ENCODE peak calls at places on chromosome 12, in six cellular contexts. W, U, L, C, Q and F are unnamed samples.

GRCh38 chr12:97568336-97569180 is 106.0 kb downstream of the RMST start:
- DNase-seq in W (no peak), U (no peak), L (no peak), C (no peak), Q (no peak), F (no peak)

GRCh38 chr12:132557969-132558856 is 52.2 kb downstream of the LRCOL1 start:
- DNase-seq in W (no peak), U (no peak), L (no peak), C (no peak), Q (no peak), F (no peak)

GRCh38 chr12:28527631-28528249 is 337.5 kb downstream of the CCDC91 start:
- DNase-seq in W (no peak), U (no peak), L (no peak), C (no peak), Q (no peak), F (no peak)

GRCh38 chr12:108858399-108859074 is 1.2 kb upstream of the SSH1 start:
- DNase-seq in W (no peak), U (no peak), L (no peak), C (peak), Q (no peak), F (no peak)

GRCh38 chr12:56487448-56488040 is 417 bp downstream of the GLS2 start:
- DNase-seq in W (peak), U (peak), L (no peak), C (no peak), Q (peak), F (no peak)

GRCh38 chr12:11653215-11653753 is 3.8 kb downstream of the ETV6 start:
- DNase-seq in W (peak), U (peak), L (no peak), C (peak), Q (no peak), F (peak)

GRCh38 chr12:55742719-55743130 is at the start of gene GDF11:
- DNase-seq in W (peak), U (peak), L (peak), C (peak), Q (peak), F (peak)

GRCh38 chr12:124774054-124774461 is 89.6 kb downstream of the SCARB1 start:
- DNase-seq in W (no peak), U (peak), L (no peak), C (peak), Q (peak), F (peak)

GRCh38 chr12:104792570-104792969 is 165.5 kb downstream of the SLC41A2 start:
- DNase-seq in W (no peak), U (no peak), L (peak), C (peak), Q (no peak), F (no peak)

GRCh38 chr12:68113644-68114043 is 45.9 kb downstream of the IFNG start:
- DNase-seq in W (peak), U (peak), L (no peak), C (no peak), Q (no peak), F (no peak)

GRCh38 chr12:128534906-128535305 is 267.9 kb downstream of the TMEM132C start:
- DNase-seq in W (no peak), U (no peak), L (no peak), C (no peak), Q (no peak), F (no peak)

DNA sequence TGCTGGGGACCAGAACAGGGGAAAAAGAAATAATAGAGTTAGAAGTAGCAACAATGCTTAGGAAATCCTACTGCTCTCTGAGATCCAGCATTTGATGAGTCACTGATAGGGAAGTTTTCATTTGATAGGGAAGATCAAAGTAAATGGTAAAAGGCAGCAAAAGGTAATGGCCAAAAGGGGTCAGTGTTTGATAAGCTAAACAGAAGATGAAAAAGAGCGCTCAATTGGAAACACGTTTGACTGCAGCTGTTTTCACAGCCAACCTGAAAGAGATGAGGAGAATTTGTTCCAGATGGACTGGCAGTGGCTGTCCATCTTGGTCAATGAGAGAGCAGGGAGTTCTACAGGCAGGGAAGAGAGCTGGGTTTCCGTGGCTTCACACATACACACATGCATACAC is 264.2 kb downstream of the TMEM132C start:
- DNase-seq in W (no peak), U (no peak), L (no peak), C (no peak), Q (no peak), F (no peak)
- TF ChIP-seq CTCF in W (peak), U (peak), L (no peak), C (no peak), Q (no peak), F (no peak)

GRCh38 chr12:116278259-116278595 is 734 bp upstream of the MED13L start:
- DNase-seq in W (no peak), U (no peak), L (no peak), C (no peak), Q (no peak), F (no peak)

GRCh38 chr12:116278667-116279066 is 1.2 kb upstream of the MED13L start:
- DNase-seq in W (no peak), U (no peak), L (no peak), C (no peak), Q (no peak), F (peak)

GRCh38 chr12:116276433-116277216 is 868 bp downstream of the MED13L start:
- DNase-seq in W (peak), U (peak), L (peak), C (peak), Q (peak), F (peak)

GRCh38 chr12:116274552-116275375 is 2.7 kb downstream of the MED13L start:
- DNase-seq in W (no peak), U (no peak), L (no peak), C (no peak), Q (no peak), F (no peak)

DNA sequence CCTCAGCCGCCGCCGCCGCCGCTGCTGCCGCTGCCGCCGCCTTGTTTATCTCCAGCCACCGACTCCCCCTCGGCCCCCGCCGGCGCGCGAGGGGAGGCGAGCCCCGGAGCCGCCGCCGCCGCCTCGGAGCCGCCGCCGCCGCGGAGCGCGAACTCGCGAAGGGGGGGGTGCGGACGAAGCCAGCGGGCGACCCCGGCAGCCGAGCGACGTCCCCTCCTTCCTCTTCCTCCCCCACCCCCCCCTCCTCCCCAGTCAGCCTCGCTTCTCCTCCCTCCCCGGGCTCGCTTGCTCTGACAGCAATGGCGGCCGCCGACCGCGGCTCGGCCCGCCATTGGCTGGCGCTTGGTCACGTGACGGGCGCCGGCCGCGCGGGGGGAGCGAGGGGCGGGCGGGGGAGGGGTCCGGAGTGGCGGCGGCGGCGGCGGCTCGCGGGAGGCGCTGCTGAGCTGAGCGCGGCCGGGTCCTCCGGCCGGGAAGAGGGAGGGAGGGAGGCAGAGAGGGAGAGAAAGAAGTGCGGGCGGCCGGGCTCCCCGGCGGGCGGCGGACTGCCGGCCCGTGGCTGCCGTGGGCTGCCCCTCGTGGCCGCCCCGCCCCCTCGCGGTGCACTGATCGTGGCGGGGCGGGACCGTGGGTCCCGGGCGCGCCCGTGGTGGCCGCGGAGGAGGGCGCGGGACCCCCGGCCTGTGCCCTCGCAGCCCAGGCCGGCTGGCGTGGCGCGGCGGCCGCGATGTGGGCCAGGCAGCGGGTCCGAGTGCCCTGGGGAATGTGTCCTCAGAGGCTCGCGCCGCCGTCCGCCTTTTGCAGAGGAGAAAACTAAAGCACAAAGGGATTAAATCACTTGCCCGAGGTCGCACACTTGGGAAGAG is at the start of gene MED13L:
- DNase-seq in W (peak), U (peak), L (peak), C (peak), Q (peak), F (peak)
- TF ChIP-seq CTCF in W (no peak), U (peak), L (no peak), C (no peak), Q (no peak), F (no peak)

GRCh38 chr12:101573743-101574142 is 21.0 kb upstream of the MYBPC1 start:
- DNase-seq in W (no peak), U (no peak), L (no peak), C (no peak), Q (no peak), F (no peak)

GRCh38 chr12:101566318-101566717 is 28.5 kb upstream of the MYBPC1 start:
- DNase-seq in W (no peak), U (no peak), L (no peak), C (no peak), Q (no peak), F (no peak)

GRCh38 chr12:101564912-101565311 is 29.9 kb upstream of the MYBPC1 start:
- DNase-seq in W (no peak), U (no peak), L (no peak), C (peak), Q (no peak), F (no peak)

GRCh38 chr12:101567918-101568317 is 26.9 kb upstream of the MYBPC1 start:
- DNase-seq in W (no peak), U (no peak), L (no peak), C (no peak), Q (no peak), F (no peak)

DNA sequence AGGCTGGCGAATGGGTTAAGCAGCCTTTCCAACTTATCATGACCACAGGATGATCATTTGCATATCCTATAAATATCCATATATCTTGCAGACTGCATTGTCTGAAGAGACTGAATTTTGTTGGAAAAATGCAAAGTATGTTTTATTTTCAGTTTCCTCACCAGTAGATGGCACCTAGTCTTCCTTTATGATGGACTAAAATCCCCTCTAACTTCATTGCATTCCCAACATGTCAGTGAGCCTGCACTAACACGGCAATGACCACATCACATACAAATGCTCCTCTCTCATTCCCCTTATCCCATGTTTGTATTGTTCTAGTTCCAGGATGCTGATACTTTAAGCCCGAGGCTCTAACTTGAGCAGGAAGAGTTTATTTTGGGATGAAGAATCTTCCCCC is 24.7 kb upstream of the MYBPC1 start:
- DNase-seq in W (no peak), U (no peak), L (no peak), C (peak), Q (peak), F (peak)
- TF ChIP-seq CTCF in W (peak), U (peak), L (peak), C (peak), Q (peak), F (no peak)

DNA sequence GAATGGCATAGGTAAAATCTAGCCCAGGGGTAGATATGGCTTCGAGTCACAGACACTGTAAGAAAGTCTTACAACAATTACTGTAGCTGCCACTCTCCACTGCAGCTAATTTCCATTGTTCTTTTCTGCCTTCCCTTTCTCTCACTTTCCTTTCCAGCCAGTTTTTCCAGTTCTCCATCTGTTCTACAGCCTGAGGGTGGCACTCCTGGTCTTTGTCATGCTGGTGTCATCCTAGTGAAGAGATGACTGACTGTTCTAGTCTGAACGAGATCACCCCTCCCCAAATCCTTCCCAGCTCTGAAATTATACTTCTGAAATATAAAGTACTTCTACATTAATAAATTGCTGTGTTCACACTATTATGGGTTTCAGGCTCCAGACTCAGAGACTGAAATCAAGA is 74.2 kb upstream of the CSRP2 start:
- DNase-seq in W (no peak), U (no peak), L (no peak), C (no peak), Q (no peak), F (no peak)
- TF ChIP-seq CTCF in W (no peak), U (no peak), L (no peak), C (no peak), Q (no peak), F (no peak)

GRCh38 chr12:116057356-116057755 is 220.1 kb downstream of the MED13L start:
- DNase-seq in W (no peak), U (no peak), L (no peak), C (no peak), Q (no peak), F (no peak)

GRCh38 chr12:116058574-116058973 is 218.9 kb downstream of the MED13L start:
- DNase-seq in W (no peak), U (no peak), L (no peak), C (no peak), Q (no peak), F (no peak)

GRCh38 chr12:116062698-116063097 is 214.8 kb downstream of the MED13L start:
- DNase-seq in W (no peak), U (no peak), L (no peak), C (no peak), Q (no peak), F (no peak)

GRCh38 chr12:116059901-116060300 is 217.6 kb downstream of the MED13L start:
- DNase-seq in W (no peak), U (no peak), L (no peak), C (no peak), Q (no peak), F (no peak)

GRCh38 chr12:116060765-116061164 is 216.7 kb downstream of the MED13L start:
- DNase-seq in W (no peak), U (peak), L (no peak), C (no peak), Q (peak), F (peak)
- TF ChIP-seq CTCF in W (no peak), U (no peak), L (no peak), C (no peak), Q (no peak), F (no peak)

GRCh38 chr12:32196250-32197198 is 89.9 kb downstream of the BICD1 start:
- DNase-seq in W (no peak), U (no peak), L (no peak), C (no peak), Q (no peak), F (no peak)
- TF ChIP-seq CTCF in W (no peak), U (no peak), L (no peak), C (no peak), Q (no peak), F (no peak)

DNA sequence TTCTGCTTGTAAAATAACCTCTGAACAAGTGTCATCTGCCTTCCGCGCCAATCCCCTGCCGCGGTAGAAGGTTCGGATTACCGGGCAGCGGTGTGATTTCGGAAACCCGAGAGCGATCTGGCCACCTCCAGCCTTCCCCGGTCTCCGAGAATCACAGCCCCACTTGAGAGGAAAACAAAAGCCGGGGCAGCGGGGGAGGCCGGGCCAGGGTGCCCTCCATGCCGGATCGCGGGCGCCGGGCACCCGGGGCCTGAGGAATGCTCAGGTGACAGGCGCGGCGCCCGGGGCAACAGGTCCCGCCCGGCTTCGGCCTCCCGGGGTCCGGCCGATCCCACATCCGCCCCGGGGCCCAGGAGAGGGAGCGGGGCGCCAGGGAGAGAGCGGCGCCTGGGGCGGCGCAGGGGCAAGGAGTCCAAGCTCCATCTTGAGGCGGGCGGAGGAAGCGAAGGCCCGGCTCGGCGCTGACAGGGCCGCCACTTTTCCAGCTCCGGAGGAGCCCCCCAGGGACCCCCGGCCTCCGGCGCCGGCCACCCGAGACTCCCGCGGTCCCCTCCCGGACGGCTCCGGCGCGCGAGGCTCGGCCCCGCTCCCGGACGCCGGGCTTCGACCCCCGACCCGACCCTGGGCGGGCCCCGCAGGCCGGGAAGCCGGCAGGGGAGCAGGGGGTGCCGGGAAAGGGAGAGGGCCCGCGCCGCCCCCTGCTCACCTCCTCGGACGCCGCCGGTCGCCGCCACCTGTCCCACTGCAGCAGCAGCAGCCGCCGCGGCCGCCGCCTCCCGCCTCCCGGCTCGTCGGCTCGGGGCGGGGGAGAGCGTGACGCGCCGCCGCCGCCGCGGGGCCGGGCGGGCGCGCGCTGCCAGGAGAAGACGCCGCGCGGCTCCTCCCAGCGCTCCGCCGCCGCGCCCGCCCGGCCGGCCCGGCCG is at the start of gene CLIP1:
- DNase-seq in W (peak), U (peak), L (peak), C (peak), Q (peak), F (peak)
- TF ChIP-seq CTCF in W (no peak), U (peak), L (peak), C (peak), Q (peak), F (peak)